ENCODE peak calls at places on chromosomes 1 and 21, in four cellular contexts. B is neural crest cell, N is AG04450, T is astrocyte of the spinal cord. G is an unnamed sample.

GRCh38 chr1:1901641-1902294 is 10.9 kb upstream of the GNB1 start:
- DNase-seq in B (no peak), N (no peak), T (no peak), G (no peak)

GRCh38 chr1:45573231-45573804 is 10.5 kb upstream of the NASP start:
- DNase-seq in B (no peak), N (no peak), T (no peak), G (no peak)

GRCh38 chr1:23456226-23456625 is 27.8 kb downstream of the ASAP3 start:
- DNase-seq in B (no peak), N (no peak), T (peak), G (no peak)

GRCh38 chr21:37402251-37402867 is 35.8 kb downstream of the DYRK1A start:
- DNase-seq in B (no peak), N (no peak), T (no peak), G (no peak)

GRCh38 chr1:225651872-225652725 is 824 bp downstream of the ENAH start:
- DNase-seq in B (no peak), N (no peak), T (peak), G (no peak)

GRCh38 chr1:231357831-231358354 is 19.8 kb downstream of the SPRTN start:
- DNase-seq in B (peak), N (no peak), T (peak), G (no peak)

GRCh38 chr1:24149854-24150227 is 6.9 kb upstream of the IL22RA1 start:
- DNase-seq in B (no peak), N (no peak), T (peak), G (no peak)

GRCh38 chr1:12324423-12324822 is 94.6 kb downstream of the VPS13D start:
- DNase-seq in B (no peak), N (no peak), T (no peak), G (no peak)

GRCh38 chr21:20645344-20645743 is 352.9 kb upstream of the NCAM2 start:
- DNase-seq in B (no peak), N (no peak), T (no peak), G (no peak)

GRCh38 chr1:83637009-83637408 is 361.9 kb downstream of the TTLL7 start:
- DNase-seq in B (no peak), N (no peak), T (no peak), G (no peak)

GRCh38 chr1:173023343-173023742 is 27.4 kb downstream of the TNFSF18 start:
- DNase-seq in B (no peak), N (no peak), T (no peak), G (no peak)

GRCh38 chr1:234899041-234899787 is 229.4 kb downstream of the TOMM20 start:
- DNase-seq in B (no peak), N (no peak), T (peak), G (no peak)

GRCh38 chr1:154860154-154860870 is 9.8 kb downstream of the KCNN3 start:
- DNase-seq in B (no peak), N (no peak), T (peak), G (peak)

GRCh38 chr1:204409111-204409510 is 2.5 kb downstream of the PPP1R15B start:
- DNase-seq in B (no peak), N (no peak), T (no peak), G (no peak)

GRCh38 chr1:85326381-85326780 is 49.9 kb upstream of the BCL10 start:
- DNase-seq in B (no peak), N (no peak), T (no peak), G (no peak)

GRCh38 chr1:215114154-215114933 is 31.8 kb downstream of the KCNK2 start:
- DNase-seq in B (no peak), N (peak), T (peak), G (no peak)

GRCh38 chr1:32273389-32274208 is 18.3 kb upstream of the HDAC1 start:
- DNase-seq in B (no peak), N (no peak), T (no peak), G (no peak)

GRCh38 chr1:225539069-225539468 is 111.2 kb upstream of the LBR start:
- DNase-seq in B (no peak), N (no peak), T (no peak), G (no peak)

GRCh38 chr1:33758698-33759097 is 105.2 kb upstream of the HMGB4 start:
- DNase-seq in B (no peak), N (peak), T (peak), G (no peak)

GRCh38 chr1:42165511-42166210 is 1.1 kb upstream of the GUCA2A start:
- DNase-seq in B (no peak), N (no peak), T (peak), G (no peak)

GRCh38 chr21:44547656-44548331 is 3.5 kb downstream of the KRTAP10-2 start:
- DNase-seq in B (no peak), N (no peak), T (no peak), G (no peak)

GRCh38 chr1:158116311-158116710 is 64.4 kb upstream of the CD1D start:
- DNase-seq in B (no peak), N (no peak), T (no peak), G (no peak)

GRCh38 chr1:99580451-99580850 is 65.5 kb upstream of the PALMD start:
- DNase-seq in B (no peak), N (no peak), T (no peak), G (no peak)

GRCh38 chr1:85578321-85579295 is 2.0 kb upstream of the CCN1 start:
- DNase-seq in B (no peak), N (peak), T (peak), G (no peak)

GRCh38 chr21:36800734-36801133 is 101.8 kb downstream of the SIM2 start:
- DNase-seq in B (no peak), N (no peak), T (no peak), G (no peak)

GRCh38 chr1:29502901-29503300 is 266.6 kb downstream of the PTPRU start:
- DNase-seq in B (no peak), N (no peak), T (no peak), G (no peak)

GRCh38 chr21:46457801-46458314 is 833 bp upstream of the DIP2A start:
- DNase-seq in B (no peak), N (peak), T (peak), G (peak)

DNA sequence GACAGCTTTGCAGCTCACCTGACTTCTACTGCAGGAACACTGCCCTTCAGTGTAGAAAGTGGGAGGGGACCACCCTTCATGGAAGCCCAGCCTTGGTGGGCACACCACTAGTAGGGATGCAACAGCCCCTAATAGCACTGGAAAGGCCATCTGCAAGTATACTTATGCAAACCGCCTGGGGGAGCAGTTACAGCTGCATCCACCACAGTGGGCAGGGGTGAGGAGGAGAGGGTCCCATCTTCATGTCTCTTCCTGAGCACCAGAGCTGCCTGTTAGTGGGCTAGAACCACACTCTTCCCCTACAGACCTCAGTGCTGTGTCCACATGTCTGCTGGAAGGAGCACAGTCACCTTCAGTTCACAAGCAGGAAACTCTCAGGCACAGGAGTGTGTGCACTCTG is 66.2 kb upstream of the LHX8 start:
- DNase-seq in B (no peak), N (no peak), T (no peak), G (no peak)
- TF ChIP-seq CTCF in B (no peak), N (no peak), T (no peak), G (no peak)

GRCh38 chr1:10474613-10475507 is at the start of gene PEX14:
- DNase-seq in B (peak), N (peak), T (peak), G (peak)
- TF ChIP-seq CTCF in B (no peak), N (no peak), T (no peak), G (no peak)

DNA sequence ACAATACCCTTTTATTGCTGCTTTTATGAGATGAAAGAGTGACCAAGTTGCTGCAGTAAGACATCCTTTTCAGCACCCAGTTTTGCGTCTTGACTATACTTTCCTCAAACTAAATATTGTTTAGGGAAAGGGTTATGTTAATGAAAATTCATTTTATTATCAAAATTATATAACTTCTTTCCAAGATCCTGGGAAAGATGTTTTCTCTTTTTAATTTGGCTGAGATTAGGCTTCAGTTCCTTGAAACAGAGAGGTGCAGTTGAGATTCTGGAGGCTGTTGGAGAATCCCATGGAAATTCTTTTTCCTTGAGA is 91.6 kb upstream of the KCNA3 start:
- DNase-seq in B (no peak), N (no peak), T (no peak), G (no peak)
- TF ChIP-seq CTCF in B (no peak), N (no peak), T (no peak), G (no peak)

GRCh38 chr1:6209661-6210605 is 4.0 kb downstream of the RNF207 start:
- DNase-seq in B (peak), N (no peak), T (no peak), G (no peak)

GRCh38 chr1:6207921-6208320 is 2.0 kb downstream of the RNF207 start:
- DNase-seq in B (no peak), N (no peak), T (no peak), G (no peak)

GRCh38 chr1:6207075-6207885 is 1.4 kb downstream of the RNF207 start:
- DNase-seq in B (no peak), N (no peak), T (no peak), G (no peak)

GRCh38 chr1:6210606-6211355 is 4.9 kb downstream of the RNF207 start:
- DNase-seq in B (no peak), N (no peak), T (no peak), G (no peak)

GRCh38 chr1:6208723-6209660 is 3.1 kb downstream of the RNF207 start:
- DNase-seq in B (peak), N (no peak), T (peak), G (no peak)
- TF ChIP-seq CTCF in B (peak), N (peak), T (peak), G (peak)

GRCh38 chr21:32426592-32427051 is 14.1 kb downstream of the EVA1C start:
- DNase-seq in B (no peak), N (no peak), T (peak), G (no peak)

GRCh38 chr21:32424674-32425073 is 12.2 kb downstream of the EVA1C start:
- DNase-seq in B (no peak), N (no peak), T (peak), G (no peak)

GRCh38 chr21:32423846-32424535 is 11.5 kb downstream of the EVA1C start:
- DNase-seq in B (no peak), N (no peak), T (no peak), G (no peak)

GRCh38 chr21:32426066-32426465 is 13.6 kb downstream of the EVA1C start:
- DNase-seq in B (no peak), N (no peak), T (no peak), G (no peak)

DNA sequence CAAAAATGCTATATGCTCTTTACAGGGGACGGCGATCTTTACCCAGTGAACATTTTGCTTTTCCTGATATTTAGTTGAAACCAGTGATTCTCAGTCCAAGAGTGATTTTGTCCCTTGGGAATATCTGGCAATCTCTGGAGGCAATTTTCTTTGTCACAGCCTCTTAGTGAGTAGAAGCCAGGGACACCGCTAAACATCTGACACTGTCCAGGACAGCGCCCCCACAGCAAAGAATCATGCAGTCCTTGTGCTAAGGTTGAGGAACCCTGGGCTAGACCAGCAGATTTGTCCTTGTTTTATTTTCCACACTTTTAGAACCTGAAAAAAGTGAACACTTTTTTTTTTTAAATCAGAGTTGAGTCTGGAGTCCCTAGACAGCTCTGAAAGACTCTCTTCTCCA is 13.1 kb downstream of the EVA1C start:
- DNase-seq in B (no peak), N (no peak), T (no peak), G (no peak)
- TF ChIP-seq CTCF in B (no peak), N (no peak), T (no peak), G (no peak)

GRCh38 chr1:180778782-180779398 is 133.8 kb upstream of the KIAA1614 start:
- DNase-seq in B (no peak), N (no peak), T (no peak), G (peak)
- TF ChIP-seq CTCF in B (peak), N (peak), T (peak), G (peak)

GRCh38 chr1:241608379-241609033 is 31.7 kb downstream of the CHML start:
- DNase-seq in B (no peak), N (no peak), T (peak), G (no peak)

GRCh38 chr1:241603626-241604337 is 36.4 kb downstream of the CHML start:
- DNase-seq in B (no peak), N (no peak), T (peak), G (no peak)

GRCh38 chr1:241606544-241606943 is 33.6 kb downstream of the CHML start:
- DNase-seq in B (no peak), N (no peak), T (peak), G (no peak)

GRCh38 chr1:241607497-241607896 is 32.7 kb downstream of the CHML start:
- DNase-seq in B (no peak), N (no peak), T (no peak), G (no peak)

DNA sequence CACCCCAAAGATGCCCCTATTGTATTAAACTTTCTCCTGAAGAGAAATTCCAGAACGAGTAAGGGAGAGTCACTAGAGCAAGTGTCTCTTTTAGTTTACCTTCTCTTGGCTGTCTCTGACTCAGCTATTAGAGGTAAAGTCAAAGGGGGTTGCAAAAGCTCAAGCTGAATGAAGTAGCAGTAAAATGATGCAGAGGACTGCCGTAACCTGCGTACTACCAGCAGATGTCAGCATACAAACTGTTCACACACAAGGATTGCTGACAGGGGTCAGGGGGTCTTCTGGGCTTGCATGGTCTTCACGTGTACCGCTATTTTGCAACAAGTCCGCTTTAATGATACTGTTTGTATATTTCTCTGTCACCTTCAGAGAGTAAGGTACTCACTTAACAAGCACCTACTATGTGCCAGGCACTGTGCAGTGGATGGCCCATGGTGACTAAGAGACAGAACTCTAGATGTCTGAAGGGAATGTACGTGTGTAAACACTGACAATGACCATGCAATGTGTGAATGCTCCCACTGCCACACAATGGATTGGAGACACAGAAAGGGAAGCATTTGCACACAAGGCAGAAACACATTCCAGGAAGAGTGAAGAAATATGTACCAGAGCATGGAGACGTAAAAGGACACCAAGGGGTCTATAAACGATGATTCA is 34.9 kb downstream of the CHML start:
- DNase-seq in B (no peak), N (no peak), T (no peak), G (no peak)
- TF ChIP-seq CTCF in B (peak), N (peak), T (peak), G (peak)

G was measured in GM12864.